ENCODE peak calls at places on chromosomes 11 and 22, in nine cellular contexts. One of them, this sample, is unnamed.

GRCh38 chr22:45602824-45603301 is 68.8 kb upstream of the ATXN10 start:
- DNase-seq in ACHN: peak
- DNase-seq in fibroblast of mammary gland: peak
- DNase-seq in NT2/D1: peak
- DNase-seq in adipocyte: peak
- DNase-seq in stimulated activated CD4-positive, alpha-beta T cell treated with anti-CD3 and anti-CD28 coated beads, Interleukin-4, amount 100 ng/mL, for 48 hours: no peak
- DNase-seq in kidney epithelial cell: no peak
- DNase-seq in nucleus accumbens: peak
- DNase-seq in activated naive CD8-positive, alpha-beta T cell treated with anti-CD3 and anti-CD28 coated beads for 36 hours: no peak
- DNase-seq in this sample: no peak

GRCh38 chr22:30240541-30241417 is 5.8 kb downstream of the LIF start:
- DNase-seq in ACHN: no peak
- DNase-seq in fibroblast of mammary gland: peak
- DNase-seq in NT2/D1: no peak
- DNase-seq in adipocyte: no peak
- DNase-seq in stimulated activated CD4-positive, alpha-beta T cell treated with anti-CD3 and anti-CD28 coated beads, Interleukin-4, amount 100 ng/mL, for 48 hours: no peak
- DNase-seq in kidney epithelial cell: no peak
- DNase-seq in nucleus accumbens: no peak
- DNase-seq in activated naive CD8-positive, alpha-beta T cell treated with anti-CD3 and anti-CD28 coated beads for 36 hours: no peak
- DNase-seq in this sample: no peak

GRCh38 chr22:17562906-17563870 is at the start of gene SLC25A18:
- DNase-seq in ACHN: no peak
- DNase-seq in fibroblast of mammary gland: peak
- DNase-seq in NT2/D1: no peak
- DNase-seq in adipocyte: no peak
- DNase-seq in stimulated activated CD4-positive, alpha-beta T cell treated with anti-CD3 and anti-CD28 coated beads, Interleukin-4, amount 100 ng/mL, for 48 hours: no peak
- DNase-seq in kidney epithelial cell: no peak
- DNase-seq in nucleus accumbens: no peak
- DNase-seq in activated naive CD8-positive, alpha-beta T cell treated with anti-CD3 and anti-CD28 coated beads for 36 hours: no peak
- DNase-seq in this sample: no peak

GRCh38 chr11:84261707-84262106 is 975.5 kb upstream of the CCDC90B start:
- DNase-seq in ACHN: peak
- DNase-seq in fibroblast of mammary gland: peak
- DNase-seq in NT2/D1: peak
- DNase-seq in adipocyte: no peak
- DNase-seq in stimulated activated CD4-positive, alpha-beta T cell treated with anti-CD3 and anti-CD28 coated beads, Interleukin-4, amount 100 ng/mL, for 48 hours: no peak
- DNase-seq in kidney epithelial cell: no peak
- DNase-seq in nucleus accumbens: no peak
- DNase-seq in activated naive CD8-positive, alpha-beta T cell treated with anti-CD3 and anti-CD28 coated beads for 36 hours: no peak
- DNase-seq in this sample: no peak

GRCh38 chr11:62141111-62142042 is 17.6 kb downstream of the INCENP start:
- DNase-seq in ACHN: no peak
- DNase-seq in fibroblast of mammary gland: no peak
- DNase-seq in NT2/D1: no peak
- DNase-seq in adipocyte: no peak
- DNase-seq in stimulated activated CD4-positive, alpha-beta T cell treated with anti-CD3 and anti-CD28 coated beads, Interleukin-4, amount 100 ng/mL, for 48 hours: no peak
- DNase-seq in kidney epithelial cell: no peak
- DNase-seq in nucleus accumbens: no peak
- DNase-seq in activated naive CD8-positive, alpha-beta T cell treated with anti-CD3 and anti-CD28 coated beads for 36 hours: no peak
- DNase-seq in this sample: no peak

GRCh38 chr22:36155702-36156101 is 4.9 kb downstream of the APOL3 start:
- DNase-seq in ACHN: no peak
- DNase-seq in fibroblast of mammary gland: peak
- DNase-seq in NT2/D1: no peak
- DNase-seq in adipocyte: peak
- DNase-seq in stimulated activated CD4-positive, alpha-beta T cell treated with anti-CD3 and anti-CD28 coated beads, Interleukin-4, amount 100 ng/mL, for 48 hours: no peak
- DNase-seq in kidney epithelial cell: no peak
- DNase-seq in nucleus accumbens: no peak
- DNase-seq in activated naive CD8-positive, alpha-beta T cell treated with anti-CD3 and anti-CD28 coated beads for 36 hours: no peak
- DNase-seq in this sample: peak

GRCh38 chr11:25838918-25839611 is 492.9 kb upstream of the ANO3 start:
- DNase-seq in ACHN: no peak
- DNase-seq in fibroblast of mammary gland: no peak
- DNase-seq in NT2/D1: no peak
- DNase-seq in adipocyte: peak
- DNase-seq in stimulated activated CD4-positive, alpha-beta T cell treated with anti-CD3 and anti-CD28 coated beads, Interleukin-4, amount 100 ng/mL, for 48 hours: no peak
- DNase-seq in kidney epithelial cell: no peak
- DNase-seq in nucleus accumbens: no peak
- DNase-seq in activated naive CD8-positive, alpha-beta T cell treated with anti-CD3 and anti-CD28 coated beads for 36 hours: no peak
- DNase-seq in this sample: no peak

GRCh38 chr11:80104196-80104595 is 663.4 kb upstream of the TENM4 start:
- DNase-seq in ACHN: no peak
- DNase-seq in fibroblast of mammary gland: no peak
- DNase-seq in NT2/D1: no peak
- DNase-seq in adipocyte: no peak
- DNase-seq in stimulated activated CD4-positive, alpha-beta T cell treated with anti-CD3 and anti-CD28 coated beads, Interleukin-4, amount 100 ng/mL, for 48 hours: no peak
- DNase-seq in kidney epithelial cell: no peak
- DNase-seq in nucleus accumbens: no peak
- DNase-seq in activated naive CD8-positive, alpha-beta T cell treated with anti-CD3 and anti-CD28 coated beads for 36 hours: no peak
- DNase-seq in this sample: no peak

GRCh38 chr11:123841189-123841588 is 35.0 kb upstream of the OR6M1 start:
- DNase-seq in ACHN: no peak
- DNase-seq in fibroblast of mammary gland: no peak
- DNase-seq in NT2/D1: no peak
- DNase-seq in adipocyte: no peak
- DNase-seq in stimulated activated CD4-positive, alpha-beta T cell treated with anti-CD3 and anti-CD28 coated beads, Interleukin-4, amount 100 ng/mL, for 48 hours: no peak
- DNase-seq in kidney epithelial cell: no peak
- DNase-seq in nucleus accumbens: no peak
- DNase-seq in activated naive CD8-positive, alpha-beta T cell treated with anti-CD3 and anti-CD28 coated beads for 36 hours: no peak
- DNase-seq in this sample: no peak

GRCh38 chr11:46333129-46333947 is 13.9 kb upstream of the DGKZ start:
- DNase-seq in ACHN: no peak
- DNase-seq in fibroblast of mammary gland: no peak
- DNase-seq in NT2/D1: no peak
- DNase-seq in adipocyte: peak
- DNase-seq in stimulated activated CD4-positive, alpha-beta T cell treated with anti-CD3 and anti-CD28 coated beads, Interleukin-4, amount 100 ng/mL, for 48 hours: no peak
- DNase-seq in kidney epithelial cell: no peak
- DNase-seq in nucleus accumbens: no peak
- DNase-seq in activated naive CD8-positive, alpha-beta T cell treated with anti-CD3 and anti-CD28 coated beads for 36 hours: no peak
- DNase-seq in this sample: no peak

GRCh38 chr11:65915101-65915820 is 3.6 kb downstream of the C11orf68 start:
- DNase-seq in ACHN: peak
- DNase-seq in fibroblast of mammary gland: no peak
- DNase-seq in NT2/D1: no peak
- DNase-seq in adipocyte: no peak
- DNase-seq in stimulated activated CD4-positive, alpha-beta T cell treated with anti-CD3 and anti-CD28 coated beads, Interleukin-4, amount 100 ng/mL, for 48 hours: no peak
- DNase-seq in kidney epithelial cell: no peak
- DNase-seq in nucleus accumbens: no peak
- DNase-seq in activated naive CD8-positive, alpha-beta T cell treated with anti-CD3 and anti-CD28 coated beads for 36 hours: no peak
- DNase-seq in this sample: no peak

This sample was measured in lung.